ENCODE peak calls at places on chromosomes 7 and 10, in nine cellular contexts. L is Caco-2, C is DND-41, E is PC-9, T is Calu3, U is neural progenitor cell, Y is lung, A is gastrocnemius medialis, K is activated B cell treated with CpG ODN at 0.5 μM for 24 hours. Z is an unnamed sample.

GRCh38 chr10:3542185-3542611 is 242.8 kb downstream of the KLF6 start:
- DNase-seq in L (no peak), C (no peak), E (peak; percentile 80), T (no peak), U (no peak), Y (peak; percentile 11), A (no peak), K (no peak), Z (no peak)

GRCh38 chr7:65554-65953 is 126.8 kb upstream of the FAM20C start:
- DNase-seq in L (no peak), C (no peak), E (no peak), T (no peak), U (no peak), Y (no peak), A (peak; percentile 48), K (no peak), Z (no peak)

GRCh38 chr10:3902054-3902808 is 117.2 kb upstream of the KLF6 start:
- DNase-seq in L (no peak), C (no peak), E (no peak), T (peak; percentile 23), U (peak; percentile 5), Y (no peak), A (no peak), K (peak; percentile 30), Z (peak; percentile 78)

GRCh38 chr7:135490783-135491182 is 19.1 kb downstream of the CNOT4 start:
- DNase-seq in L (no peak), C (no peak), E (no peak), T (peak; percentile 24), U (no peak), Y (no peak), A (no peak), K (no peak), Z (no peak)

GRCh38 chr10:12766222-12766621 is 235.3 kb downstream of the CCDC3 start:
- DNase-seq in L (no peak), C (no peak), E (no peak), T (no peak), U (no peak), Y (no peak), A (no peak), K (no peak), Z (no peak)

GRCh38 chr10:117547301-117548153 is 5.0 kb downstream of the EMX2 start:
- DNase-seq in L (no peak), C (no peak), E (no peak), T (no peak), U (peak; percentile 58), Y (no peak), A (no peak), K (no peak), Z (no peak)

GRCh38 chr7:29562307-29562706 is 1.3 kb upstream of the PRR15 start:
- DNase-seq in L (no peak), C (no peak), E (peak; percentile 37), T (no peak), U (no peak), Y (no peak), A (no peak), K (no peak), Z (no peak)

GRCh38 chr10:28892818-28893547 is 215.7 kb downstream of the BAMBI start:
- DNase-seq in L (no peak), C (no peak), E (no peak), T (no peak), U (no peak), Y (no peak), A (no peak), K (no peak), Z (no peak)

GRCh38 chr10:4391683-4392082 is 434.3 kb upstream of the AKR1E2 start:
- DNase-seq in L (peak; percentile 25), C (peak; percentile 38), E (no peak), T (peak; percentile 46), U (no peak), Y (no peak), A (no peak), K (no peak), Z (no peak)

GRCh38 chr10:102628451-102628911 is 15.8 kb upstream of the TRIM8 start:
- DNase-seq in L (no peak), C (no peak), E (peak; percentile 40), T (peak; percentile 26), U (no peak), Y (no peak), A (peak; percentile 53), K (no peak), Z (no peak)

GRCh38 chr10:82282782-82283456 is 407.9 kb downstream of the NRG3 start:
- DNase-seq in L (no peak), C (no peak), E (peak; percentile 31), T (peak; percentile 12), U (no peak), Y (no peak), A (no peak), K (no peak), Z (no peak)

GRCh38 chr10:79025113-79025832 is 43.5 kb upstream of the ZMIZ1 start:
- DNase-seq in L (no peak), C (peak; percentile 46), E (no peak), T (no peak), U (peak; percentile 41), Y (no peak), A (peak; percentile 11), K (no peak), Z (no peak)

GRCh38 chr10:69463886-69464285 is 12.6 kb downstream of the TSPAN15 start:
- DNase-seq in L (no peak), C (no peak), E (no peak), T (no peak), U (no peak), Y (no peak), A (no peak), K (no peak), Z (no peak)

GRCh38 chr7:55129409-55130078 is 110.7 kb downstream of the EGFR start:
- DNase-seq in L (no peak), C (no peak), E (peak; percentile 96), T (no peak), U (no peak), Y (no peak), A (peak; percentile 44), K (no peak), Z (no peak)

GRCh38 chr7:2571409-2571808 is 12.6 kb downstream of the IQCE start:
- DNase-seq in L (no peak), C (no peak), E (no peak), T (peak; percentile 67), U (no peak), Y (no peak), A (no peak), K (no peak), Z (no peak)

GRCh38 chr7:79412915-79413314 is 40.6 kb downstream of the MAGI2 start:
- DNase-seq in L (no peak), C (no peak), E (no peak), T (no peak), U (no peak), Y (no peak), A (no peak), K (no peak), Z (no peak)
- TF ChIP-seq CTCF in L (no peak), C (no peak), E (no peak), T (no peak), U (no peak), Y (no peak), A (no peak), K (no peak), Z (no peak)

GRCh38 chr10:100568937-100569336 is 33.2 kb downstream of the HIF1AN start:
- DNase-seq in L (no peak), C (no peak), E (no peak), T (no peak), U (no peak), Y (no peak), A (no peak), K (no peak), Z (no peak)

GRCh38 chr10:100567826-100568225 is 32.1 kb downstream of the HIF1AN start:
- DNase-seq in L (no peak), C (no peak), E (no peak), T (no peak), U (no peak), Y (no peak), A (no peak), K (no peak), Z (no peak)

GRCh38 chr10:100570518-100570865 is 34.7 kb downstream of the HIF1AN start:
- DNase-seq in L (no peak), C (no peak), E (no peak), T (no peak), U (no peak), Y (no peak), A (no peak), K (no peak), Z (no peak)

GRCh38 chr10:100571069-100571817 is 35.5 kb downstream of the HIF1AN start:
- DNase-seq in L (no peak), C (no peak), E (no peak), T (no peak), U (no peak), Y (no peak), A (no peak), K (no peak), Z (no peak)

GRCh38 chr10:100569687-100570517 is 34.2 kb downstream of the HIF1AN start:
- DNase-seq in L (no peak), C (no peak), E (no peak), T (no peak), U (peak; percentile 60), Y (no peak), A (no peak), K (no peak), Z (no peak)
- TF ChIP-seq CTCF in L (no peak), C (no peak), E (no peak), T (no peak), U (peak; percentile 68), Y (no peak), A (no peak), K (no peak), Z (no peak)

GRCh38 chr7:34087892-34088891 is 182.9 kb downstream of the BMPER start:
- DNase-seq in L (peak; percentile 39), C (no peak), E (no peak), T (peak; percentile 79), U (peak; percentile 68), Y (no peak), A (no peak), K (no peak), Z (no peak)

GRCh38 chr7:34090796-34091195 is 185.5 kb downstream of the BMPER start:
- DNase-seq in L (no peak), C (no peak), E (no peak), T (no peak), U (no peak), Y (no peak), A (no peak), K (no peak), Z (no peak)

GRCh38 chr7:34096135-34096775 is 190.9 kb downstream of the BMPER start:
- DNase-seq in L (no peak), C (no peak), E (no peak), T (no peak), U (no peak), Y (peak; percentile 42), A (peak; percentile 96), K (no peak), Z (no peak)

GRCh38 chr7:34093276-34093675 is 187.9 kb downstream of the BMPER start:
- DNase-seq in L (no peak), C (no peak), E (no peak), T (no peak), U (no peak), Y (no peak), A (no peak), K (no peak), Z (no peak)

GRCh38 chr7:34091330-34091917 is 186.1 kb downstream of the BMPER start:
- DNase-seq in L (peak; percentile 14), C (no peak), E (no peak), T (peak; percentile 66), U (peak; percentile 63), Y (no peak), A (peak; percentile 61), K (no peak), Z (no peak)
- TF ChIP-seq CTCF in L (no peak), C (peak; percentile 27), E (peak; percentile 88), T (peak; percentile 61), U (peak; percentile 80), Y (no peak), A (peak; percentile 68), K (no peak), Z (peak; percentile 23)

GRCh38 chr10:80168679-80169380 is 36.3 kb downstream of the PLAC9 start:
- DNase-seq in L (peak; percentile 29), C (no peak), E (no peak), T (peak; percentile 60), U (peak; percentile 29), Y (no peak), A (no peak), K (no peak), Z (peak; percentile 72)
- TF ChIP-seq CTCF in L (peak; percentile 37), C (no peak), E (peak; percentile 26), T (peak; percentile 46), U (peak; percentile 38), Y (no peak), A (peak; percentile 6), K (no peak), Z (peak; percentile 42)